ENCODE peak calls at places on chromosome 4, in four cellular contexts. T is brain microvascular endothelial cell, P is colonic mucosa, X is stomach. M is an unnamed sample. For H3K36me3, the result is how much of the 10 kb centered on the place peaks cover.

GRCh38 chr4:1205641-1206298 is 33.4 kb upstream of the SPON2 start:
- DNase-seq in T (no peak), X (peak), P (peak), M (peak)

GRCh38 chr4:83358410-83358809 is 23.8 kb upstream of the HPSE start:
- DNase-seq in X (no peak), P (no peak), T (peak), M (no peak)

GRCh38 chr4:139658185-139658584 is 7.4 kb upstream of the MGST2 start:
- DNase-seq in P (no peak), X (no peak), T (no peak), M (no peak)

GRCh38 chr4:62644372-62644771 is 1444.2 kb downstream of the ADGRL3 start:
- DNase-seq in P (no peak), T (peak), X (no peak), M (peak)

GRCh38 chr4:105978684-105979296 is 83.5 kb downstream of the NPNT start:
- DNase-seq in P (no peak), T (peak), X (no peak), M (no peak)

GRCh38 chr4:37769590-37769989 is 56.9 kb upstream of the PGM2 start:
- DNase-seq in T (no peak), X (no peak), P (no peak), M (no peak)

GRCh38 chr4:108706289-108706688 is 55.9 kb downstream of the OSTC start:
- DNase-seq in T (no peak), P (no peak), X (no peak), M (no peak)

GRCh38 chr4:168631241-168632151 is 134.6 kb downstream of the PALLD start:
- DNase-seq in X (peak), T (peak), P (peak), M (peak)

GRCh38 chr4:1288786-1289185 is 905 bp upstream of the MAEA start:
- DNase-seq in X (no peak), P (peak), T (no peak), M (no peak)

GRCh38 chr4:78059524-78059889 is 2.4 kb downstream of the FRAS1 start:
- DNase-seq in P (peak), T (peak), X (peak), M (peak)

GRCh38 chr4:165027762-165028402 is 3.9 kb upstream of the TRIM60 start:
- DNase-seq in X (no peak), P (no peak), T (peak), M (no peak)

GRCh38 chr4:140856692-140857091 is 100.5 kb upstream of the TBC1D9 start:
- DNase-seq in T (peak), P (no peak), X (peak), M (no peak)

GRCh38 chr4:117699595-117699994 is 334.7 kb upstream of the NDST3 start:
- DNase-seq in T (no peak), X (no peak), P (no peak), M (no peak)

GRCh38 chr4:183876268-183876934 is 28.7 kb upstream of the STOX2 start:
- DNase-seq in T (peak), P (no peak), X (peak), M (peak)

GRCh38 chr4:1310796-1311715 is 21.4 kb downstream of the MAEA start:
- DNase-seq in T (no peak), X (no peak), P (no peak), M (no peak)

GRCh38 chr4:54368861-54369260 is 139.8 kb downstream of the PDGFRA start:
- DNase-seq in T (no peak), P (no peak), X (no peak), M (no peak)

GRCh38 chr4:130183796-130184195 is 1087.8 kb downstream of the C4orf33 start:
- DNase-seq in T (no peak), X (no peak), P (no peak), M (no peak)

GRCh38 chr4:1179089-1179441 is 6.7 kb upstream of the SPON2 start:
- DNase-seq in P (no peak), X (peak), T (no peak), M (no peak)

GRCh38 chr4:7160439-7160838 is 31.9 kb upstream of the SORCS2 start:
- DNase-seq in P (peak), T (no peak), X (no peak), M (no peak)

GRCh38 chr4:182604161-182604591 is 313.0 kb downstream of the DCTD start:
- DNase-seq in X (no peak), P (no peak), T (peak), M (no peak)

GRCh38 chr4:105548483-105548882 is 3.9 kb upstream of the ARHGEF38 start:
- DNase-seq in T (peak), P (no peak), X (no peak), M (no peak)

GRCh38 chr4:113708250-113708649 is 53.3 kb downstream of the CAMK2D start:
- DNase-seq in X (no peak), P (peak), T (no peak), M (no peak)

GRCh38 chr4:89175611-89176010 is 64.3 kb downstream of the TIGD2 start:
- DNase-seq in X (no peak), P (peak), T (no peak), M (no peak)

GRCh38 chr4:74431113-74431826 is 13.7 kb upstream of the AREG start:
- DNase-seq in T (peak), X (no peak), P (no peak), M (no peak)

GRCh38 chr4:8160572-8160971 is 2.0 kb upstream of the ABLIM2 start:
- DNase-seq in X (no peak), T (no peak), P (no peak), M (no peak)

GRCh38 chr4:156773648-156774357 is 197.8 kb downstream of the PDGFC start:
- DNase-seq in X (no peak), T (peak), P (no peak), M (no peak)

GRCh38 chr4:39900966-39901365 is 76.7 kb downstream of the PDS5A start:
- DNase-seq in X (no peak), P (no peak), T (no peak), M (no peak)

GRCh38 chr4:96739101-96739500 is 899.2 kb downstream of the PDHA2 start:
- DNase-seq in P (no peak), T (no peak), X (no peak), M (no peak)

GRCh38 chr4:147479376-147479775 is 1.5 kb upstream of the EDNRA start:
- DNase-seq in P (no peak), X (no peak), T (no peak), M (no peak)

GRCh38 chr4:76981649-76982048 is 32.1 kb downstream of the SEPTIN11 start:
- DNase-seq in T (no peak), P (no peak), X (no peak), M (no peak)

GRCh38 chr4:22170353-22170752 is 221.8 kb upstream of the KCNIP4 start:
- DNase-seq in P (no peak), T (peak), X (no peak), M (no peak)

GRCh38 chr4:108774809-108775530 is 12.1 kb upstream of the ETNPPL start:
- DNase-seq in X (peak), T (no peak), P (no peak), M (no peak)

GRCh38 chr4:42067264-42067663 is 76.9 kb downstream of the SLC30A9 start:
- DNase-seq in T (no peak), P (no peak), X (no peak), M (no peak)
- H3K36me3 ChIP-seq in T (under half), P (under half), X (half or more), M (under half)

GRCh38 chr4:103030791-103031190 is 11.3 kb upstream of the SLC9B1 start:
- DNase-seq in X (no peak), P (no peak), T (no peak), M (no peak)
- H3K36me3 ChIP-seq in X (under half), P (under half), T (under half), M (under half)

GRCh38 chr4:137367608-137368007 is 164.7 kb downstream of the PCDH18 start:
- DNase-seq in X (no peak), T (no peak), P (no peak), M (no peak)
- H3K36me3 ChIP-seq in X (under half), T (under half), P (under half), M (under half)

GRCh38 chr4:2600878-2601277 is 64.4 kb downstream of the FAM193A start:
- DNase-seq in T (no peak), P (no peak), X (no peak), M (no peak)

GRCh38 chr4:2595436-2595835 is 59.0 kb downstream of the FAM193A start:
- DNase-seq in P (no peak), T (no peak), X (no peak), M (no peak)

GRCh38 chr4:2604614-2605013 is 68.2 kb downstream of the FAM193A start:
- DNase-seq in T (no peak), P (no peak), X (no peak), M (no peak)

GRCh38 chr4:2596153-2596552 is 59.7 kb downstream of the FAM193A start:
- DNase-seq in X (no peak), T (no peak), P (peak), M (no peak)

DNA sequence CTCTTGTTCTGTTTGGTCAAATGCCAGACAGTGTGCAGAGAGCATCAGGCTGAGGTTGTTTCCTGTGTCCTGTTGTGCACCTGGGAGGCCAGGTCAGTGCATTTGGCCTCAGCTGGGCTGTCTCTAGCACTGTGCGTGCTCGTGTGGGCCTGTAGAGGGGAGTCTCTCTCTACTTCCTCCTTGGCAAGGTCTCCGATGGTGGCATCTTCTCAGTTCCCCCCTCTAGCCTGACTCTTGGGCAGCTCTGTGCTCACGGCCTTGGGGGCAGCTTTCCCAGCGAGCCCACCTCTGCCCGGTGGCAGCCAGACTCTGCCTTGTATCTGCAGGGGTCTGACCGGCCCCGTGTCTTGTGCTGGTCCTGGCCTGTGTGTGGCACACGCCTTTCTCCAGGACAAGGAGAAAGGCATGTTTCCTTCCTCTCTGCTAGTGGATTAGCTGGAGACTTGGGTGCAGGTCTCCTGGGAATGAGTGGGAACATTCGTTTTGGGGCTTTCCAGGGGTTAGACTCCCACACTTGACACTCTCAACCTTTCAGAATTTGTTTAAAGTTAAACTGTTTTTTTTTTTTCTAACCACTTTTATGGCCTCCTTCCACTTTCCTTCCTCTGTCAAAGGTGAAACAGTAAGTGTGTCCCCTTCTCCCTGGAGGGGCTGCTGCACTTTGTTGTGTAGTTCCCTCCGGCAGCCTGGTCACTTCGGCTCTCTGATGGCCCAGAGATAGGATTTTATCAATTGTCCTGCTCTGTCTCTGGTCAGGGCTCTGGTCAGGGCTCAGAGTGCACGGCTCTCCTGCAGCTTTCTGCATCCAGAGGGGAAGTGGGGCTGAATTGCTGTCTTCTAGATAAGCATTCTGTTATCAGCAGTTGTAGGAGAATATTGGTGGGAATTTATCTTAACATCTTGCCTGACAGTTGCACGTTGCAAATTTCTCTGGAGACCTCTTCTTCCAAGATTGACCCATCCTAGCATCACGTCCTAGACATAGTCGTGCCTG is 62.5 kb downstream of the FAM193A start:
- DNase-seq in X (no peak), T (no peak), P (no peak), M (peak)
- H3K36me3 ChIP-seq in X (under half), T (under half), P (under half), M (under half)

DNA sequence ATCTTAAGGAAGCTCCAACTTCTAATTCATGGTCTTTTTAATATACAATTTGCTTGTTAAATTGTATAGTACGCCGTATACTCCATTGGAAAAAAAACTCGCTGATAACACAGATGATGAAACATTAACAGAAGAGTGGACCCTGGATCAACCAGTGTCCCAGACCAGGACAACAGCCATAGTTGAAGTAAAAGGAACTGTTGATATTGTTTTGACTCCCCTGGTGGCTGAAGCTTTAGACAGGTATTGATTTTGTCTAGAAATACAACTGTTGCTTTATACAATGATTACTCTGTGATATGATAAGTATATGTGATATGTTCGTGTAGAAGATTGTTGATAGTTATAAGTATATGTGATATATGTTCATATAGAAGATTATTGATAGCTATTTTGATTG is 91.7 kb downstream of the BLTP1 start:
- DNase-seq in T (no peak), P (no peak), X (no peak), M (no peak)
- H3K36me3 ChIP-seq in T (under half), P (under half), X (half or more), M (under half)

GRCh38 chr4:36687681-36688080 is 406.3 kb downstream of the DTHD1 start:
- DNase-seq in P (no peak), X (no peak), T (no peak), M (no peak)
- H3K36me3 ChIP-seq in P (under half), X (under half), T (under half), M (under half)

M was measured in transverse colon.